ENCODE peak calls at places on chromosomes 3 and 15, in seven cellular contexts. P is Peyer's patch, K is stomach, J is uterus, B is NB4, I is esophagus squamous epithelium, U is H1. X is an unnamed sample.

GRCh38 chr3:135929670-135930069 is 35.9 kb upstream of the PPP2R3A start:
- DNase-seq in P (no peak), K (no peak), J (peak; percentile 81), B (no peak), I (no peak), U (no peak), X (no peak)

GRCh38 chr3:69994934-69995333 is 4.6 kb upstream of the SAMMSON start:
- DNase-seq in P (no peak), K (no peak), J (no peak), B (no peak), I (no peak), U (no peak), X (no peak)

GRCh38 chr15:65980824-65981456 is 111.6 kb downstream of the RAB11A start:
- DNase-seq in P (no peak), K (peak; percentile 81), J (peak; percentile 30), B (peak; percentile 60), I (no peak), U (peak; percentile 90), X (peak; percentile 28)

GRCh38 chr3:38536686-38537085 is 40.5 kb downstream of the EXOG start:
- DNase-seq in P (no peak), K (no peak), J (no peak), B (no peak), I (no peak), U (no peak), X (no peak)

GRCh38 chr3:141234283-141234682 is 2.7 kb downstream of the PXYLP1 start:
- DNase-seq in P (no peak), K (no peak), J (no peak), B (peak; percentile 62), I (no peak), U (no peak), X (no peak)

GRCh38 chr3:152314677-152315353 is 46.1 kb downstream of the MBNL1 start:
- DNase-seq in P (no peak), K (no peak), J (no peak), B (no peak), I (no peak), U (no peak), X (no peak)

GRCh38 chr15:68768321-68768720 is 52.4 kb downstream of the ANP32A start:
- DNase-seq in P (no peak), K (no peak), J (no peak), B (no peak), I (no peak), U (no peak), X (no peak)

GRCh38 chr3:141330718-141331369 is 37.5 kb upstream of the ZBTB38 start:
- DNase-seq in P (no peak), K (no peak), J (no peak), B (peak; percentile 27), I (no peak), U (no peak), X (no peak)

GRCh38 chr3:138384971-138385370 is 36.6 kb downstream of the MRAS start:
- DNase-seq in P (no peak), K (no peak), J (no peak), B (peak; percentile 27), I (no peak), U (no peak), X (no peak)

GRCh38 chr3:71543371-71544016 is 40.0 kb downstream of the FOXP1 start:
- DNase-seq in P (no peak), K (no peak), J (peak; percentile 17), B (peak; percentile 76), I (no peak), U (no peak), X (no peak)

GRCh38 chr15:28006116-28006911 is 92.8 kb downstream of the OCA2 start:
- DNase-seq in P (no peak), K (no peak), J (no peak), B (no peak), I (no peak), U (no peak), X (no peak)

GRCh38 chr15:45326776-45327175 is 51.6 kb downstream of the GATM start:
- DNase-seq in P (no peak), K (no peak), J (no peak), B (no peak), I (no peak), U (no peak), X (no peak)

GRCh38 chr3:187051724-187052364 is 87.5 kb downstream of the RPL39L start:
- DNase-seq in P (no peak), K (no peak), J (no peak), B (no peak), I (no peak), U (no peak), X (no peak)

GRCh38 chr3:52895416-52895815 is 1.9 kb downstream of the STIMATE start:
- DNase-seq in P (no peak), K (no peak), J (no peak), B (no peak), I (no peak), U (no peak), X (no peak)

GRCh38 chr15:65408370-65409283 is 14.1 kb downstream of the IGDCC4 start:
- DNase-seq in P (no peak), K (no peak), J (no peak), B (no peak), I (no peak), U (no peak), X (no peak)

GRCh38 chr15:32855942-32856341 is 138.1 kb downstream of the GREM1 start:
- DNase-seq in P (no peak), K (no peak), J (no peak), B (no peak), I (no peak), U (no peak), X (no peak)

GRCh38 chr15:34514251-34514760 is 69.1 kb downstream of the GOLGA8B start:
- DNase-seq in P (no peak), K (no peak), J (peak; percentile 47), B (peak; percentile 74), I (no peak), U (peak; percentile 80), X (peak; percentile 59)

GRCh38 chr3:66014641-66015040 is 24.1 kb downstream of the MAGI1 start:
- DNase-seq in P (no peak), K (no peak), J (no peak), B (no peak), I (no peak), U (no peak), X (no peak)

GRCh38 chr3:66014056-66014455 is 24.7 kb downstream of the MAGI1 start:
- DNase-seq in P (no peak), K (no peak), J (no peak), B (no peak), I (no peak), U (no peak), X (no peak)

GRCh38 chr3:66012711-66013110 is 26.0 kb downstream of the MAGI1 start:
- DNase-seq in P (no peak), K (no peak), J (no peak), B (no peak), I (no peak), U (no peak), X (no peak)

GRCh38 chr3:66011098-66011655 is 27.5 kb downstream of the MAGI1 start:
- DNase-seq in P (no peak), K (no peak), J (no peak), B (no peak), I (no peak), U (no peak), X (no peak)

DNA sequence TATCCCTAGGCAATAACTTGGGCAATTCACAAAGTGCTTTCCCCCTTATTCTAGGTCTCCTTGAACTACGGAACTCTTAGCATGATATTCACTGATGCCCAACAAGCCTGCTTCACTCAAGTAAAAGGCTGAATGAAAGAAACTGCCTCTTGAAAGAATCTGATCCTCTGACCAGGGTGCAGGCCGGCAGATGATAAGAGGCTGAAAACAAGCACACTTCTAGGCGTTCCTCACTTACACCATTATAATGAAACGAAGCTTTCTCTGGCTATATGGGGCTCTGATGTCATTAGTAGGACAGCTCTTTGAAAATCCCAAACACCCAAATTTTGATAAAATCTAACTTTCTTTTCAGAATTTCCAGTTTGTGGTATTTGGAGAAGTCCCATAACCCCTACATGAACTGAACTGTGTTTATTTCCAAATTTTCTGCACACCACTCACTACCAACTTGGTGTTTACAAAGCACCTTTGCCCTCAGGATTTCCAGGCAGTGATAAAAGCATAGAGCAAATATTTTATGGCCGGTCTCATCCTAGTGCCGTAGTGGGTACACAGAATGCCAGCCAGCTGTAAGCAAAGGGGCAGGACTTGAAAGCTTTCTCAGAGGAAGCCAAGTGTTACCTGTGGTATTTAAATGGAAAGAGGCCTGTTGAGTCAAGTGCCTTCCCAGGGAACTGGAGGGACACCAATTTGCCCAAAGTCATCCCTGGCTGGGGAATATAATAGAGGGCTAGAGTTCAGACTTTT is 28.2 kb downstream of the MAGI1 start:
- DNase-seq in P (no peak), K (no peak), J (no peak), B (no peak), I (no peak), U (no peak), X (no peak)
- H3K4me3 ChIP-seq in P (no peak overlapping the region), K (no peak overlapping the region), J (no peak overlapping the region), B (no peak overlapping the region), I (peak overlapping the region; percentile 39), U (no peak overlapping the region), X (no peak overlapping the region)

DNA sequence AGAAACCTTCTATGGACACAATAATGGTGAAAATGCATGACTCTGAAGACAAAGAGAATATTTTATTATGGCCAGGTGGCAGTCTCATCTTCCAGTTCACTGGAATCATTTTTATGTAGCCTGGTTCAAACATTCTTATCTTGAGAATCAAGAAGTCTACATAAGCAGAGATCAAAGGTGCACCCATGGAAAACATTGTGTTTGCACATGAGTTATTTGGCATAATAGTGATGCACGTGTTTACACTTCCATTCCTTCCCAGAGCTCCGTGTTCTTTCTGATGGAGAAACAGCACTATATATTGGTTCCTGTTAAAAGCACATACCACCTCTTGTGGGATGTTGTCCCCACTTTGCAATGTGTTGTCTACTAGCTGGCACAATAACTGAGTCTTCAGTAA is 572.2 kb downstream of the GRM7 start:
- DNase-seq in P (no peak), K (no peak), J (no peak), B (no peak), I (no peak), U (no peak), X (no peak)
- TF ChIP-seq CTCF in P (no peak), K (no peak), J (no peak), B (no peak), I (no peak), U (no peak), X (no peak)

GRCh38 chr3:127145266-127145665 is 47.7 kb upstream of the PRR23E start:
- DNase-seq in P (no peak), K (peak; percentile 14), J (no peak), B (no peak), I (no peak), U (no peak), X (no peak)
- TF ChIP-seq POLR2A in P (no peak), K (no peak), J (no peak), B (no peak), I (no peak), U (no peak), X (no peak)

GRCh38 chr3:195123196-195123805 is 147.7 kb downstream of the XXYLT1 start:
- DNase-seq in P (no peak), K (no peak), J (no peak), B (no peak), I (no peak), U (no peak), X (no peak)

GRCh38 chr3:195124378-195124985 is 146.5 kb downstream of the XXYLT1 start:
- DNase-seq in P (no peak), K (no peak), J (no peak), B (no peak), I (no peak), U (no peak), X (peak; percentile 51)

GRCh38 chr3:195128255-195129071 is 142.5 kb downstream of the XXYLT1 start:
- DNase-seq in P (no peak), K (no peak), J (no peak), B (no peak), I (no peak), U (no peak), X (no peak)

GRCh38 chr3:195125646-195126045 is 145.3 kb downstream of the XXYLT1 start:
- DNase-seq in P (no peak), K (no peak), J (no peak), B (no peak), I (no peak), U (no peak), X (no peak)

GRCh38 chr3:195126073-195126605 is 144.8 kb downstream of the XXYLT1 start:
- DNase-seq in P (peak; percentile 43), K (no peak), J (no peak), B (no peak), I (no peak), U (no peak), X (no peak)
- H3K4me3 ChIP-seq in P (no peak overlapping the region), K (no peak overlapping the region), J (no peak overlapping the region), B (no peak overlapping the region), I (no peak overlapping the region), U (no peak overlapping the region), X (no peak overlapping the region)

X was measured in heart left ventricle.